ENCODE peak calls at places on chromosomes 4 and X, in six cellular contexts. One of them, this sample, is unnamed.

GRCh38 chr4:61443813-61444510 is 243.8 kb downstream of the ADGRL3 start:
- DNase-seq in cardiac fibroblast: peak; percentile 58
- DNase-seq in dermis microvascular lymphatic vessel endothelial cell: no peak
- DNase-seq in naive thymus-derived CD8-positive, alpha-beta T cell: no peak
- DNase-seq in left cardiac atrium: no peak
- DNase-seq in activated gamma-delta T cell treated with anti-CD3 and anti-CD28 coated beads, Interleukin-2, amount 50 U/mL, for 16 hours: no peak
- DNase-seq in this sample: no peak

GRCh38 chr4:11230888-11231287 is 197.8 kb downstream of the HS3ST1 start:
- DNase-seq in cardiac fibroblast: no peak
- DNase-seq in left cardiac atrium: no peak
- DNase-seq in activated gamma-delta T cell treated with anti-CD3 and anti-CD28 coated beads, Interleukin-2, amount 50 U/mL, for 16 hours: no peak
- DNase-seq in dermis microvascular lymphatic vessel endothelial cell: no peak
- DNase-seq in naive thymus-derived CD8-positive, alpha-beta T cell: no peak
- DNase-seq in this sample: no peak

GRCh38 chrX:139204576-139204902 is 326.0 kb upstream of the F9 start:
- DNase-seq in cardiac fibroblast: no peak
- DNase-seq in dermis microvascular lymphatic vessel endothelial cell: no peak
- DNase-seq in activated gamma-delta T cell treated with anti-CD3 and anti-CD28 coated beads, Interleukin-2, amount 50 U/mL, for 16 hours: no peak
- DNase-seq in naive thymus-derived CD8-positive, alpha-beta T cell: no peak
- DNase-seq in left cardiac atrium: no peak
- DNase-seq in this sample: no peak

GRCh38 chr4:8006471-8006870 is 66.8 kb upstream of the AFAP1 start:
- DNase-seq in cardiac fibroblast: no peak
- DNase-seq in left cardiac atrium: no peak
- DNase-seq in dermis microvascular lymphatic vessel endothelial cell: no peak
- DNase-seq in activated gamma-delta T cell treated with anti-CD3 and anti-CD28 coated beads, Interleukin-2, amount 50 U/mL, for 16 hours: no peak
- DNase-seq in naive thymus-derived CD8-positive, alpha-beta T cell: no peak
- DNase-seq in this sample: no peak

GRCh38 chrX:25941559-25942250 is 196.4 kb upstream of the MAGEB18 start:
- DNase-seq in cardiac fibroblast: peak; percentile 27
- DNase-seq in left cardiac atrium: no peak
- DNase-seq in dermis microvascular lymphatic vessel endothelial cell: peak; percentile 65
- DNase-seq in naive thymus-derived CD8-positive, alpha-beta T cell: no peak
- DNase-seq in activated gamma-delta T cell treated with anti-CD3 and anti-CD28 coated beads, Interleukin-2, amount 50 U/mL, for 16 hours: no peak
- DNase-seq in this sample: no peak

GRCh38 chr4:146638801-146639351 is at the start of gene POU4F2:
- DNase-seq in cardiac fibroblast: peak; percentile 11
- DNase-seq in dermis microvascular lymphatic vessel endothelial cell: peak; percentile 11
- DNase-seq in activated gamma-delta T cell treated with anti-CD3 and anti-CD28 coated beads, Interleukin-2, amount 50 U/mL, for 16 hours: no peak
- DNase-seq in left cardiac atrium: peak; percentile 23
- DNase-seq in naive thymus-derived CD8-positive, alpha-beta T cell: no peak
- DNase-seq in this sample: no peak

GRCh38 chr4:140743194-140743931 is 12.8 kb downstream of the TBC1D9 start:
- DNase-seq in cardiac fibroblast: no peak
- DNase-seq in dermis microvascular lymphatic vessel endothelial cell: peak; percentile 54
- DNase-seq in left cardiac atrium: no peak
- DNase-seq in naive thymus-derived CD8-positive, alpha-beta T cell: no peak
- DNase-seq in activated gamma-delta T cell treated with anti-CD3 and anti-CD28 coated beads, Interleukin-2, amount 50 U/mL, for 16 hours: no peak
- DNase-seq in this sample: no peak

GRCh38 chrX:70313503-70313902 is 23.6 kb downstream of the KIF4A start:
- DNase-seq in naive thymus-derived CD8-positive, alpha-beta T cell: no peak
- DNase-seq in activated gamma-delta T cell treated with anti-CD3 and anti-CD28 coated beads, Interleukin-2, amount 50 U/mL, for 16 hours: no peak
- DNase-seq in dermis microvascular lymphatic vessel endothelial cell: no peak
- DNase-seq in left cardiac atrium: no peak
- DNase-seq in cardiac fibroblast: peak; percentile 28
- DNase-seq in this sample: no peak

GRCh38 chr4:89754531-89754930 is 82.4 kb downstream of the SNCA start:
- DNase-seq in dermis microvascular lymphatic vessel endothelial cell: peak; percentile 20
- DNase-seq in activated gamma-delta T cell treated with anti-CD3 and anti-CD28 coated beads, Interleukin-2, amount 50 U/mL, for 16 hours: no peak
- DNase-seq in naive thymus-derived CD8-positive, alpha-beta T cell: no peak
- DNase-seq in cardiac fibroblast: no peak
- DNase-seq in left cardiac atrium: no peak
- DNase-seq in this sample: no peak

GRCh38 chrX:101550362-101550761 is at the start of gene ARMCX1:
- DNase-seq in dermis microvascular lymphatic vessel endothelial cell: peak; percentile 91
- DNase-seq in naive thymus-derived CD8-positive, alpha-beta T cell: peak; percentile 31
- DNase-seq in activated gamma-delta T cell treated with anti-CD3 and anti-CD28 coated beads, Interleukin-2, amount 50 U/mL, for 16 hours: no peak
- DNase-seq in cardiac fibroblast: peak; percentile 88
- DNase-seq in left cardiac atrium: peak; percentile 82
- DNase-seq in this sample: no peak

GRCh38 chrX:7985568-7985967 is 58.4 kb upstream of the PNPLA4 start:
- DNase-seq in dermis microvascular lymphatic vessel endothelial cell: no peak
- DNase-seq in activated gamma-delta T cell treated with anti-CD3 and anti-CD28 coated beads, Interleukin-2, amount 50 U/mL, for 16 hours: no peak
- DNase-seq in left cardiac atrium: no peak
- DNase-seq in naive thymus-derived CD8-positive, alpha-beta T cell: no peak
- DNase-seq in cardiac fibroblast: no peak
- DNase-seq in this sample: no peak

GRCh38 chr4:56048621-56049427 is 100.1 kb downstream of the CEP135 start:
- DNase-seq in naive thymus-derived CD8-positive, alpha-beta T cell: no peak
- DNase-seq in activated gamma-delta T cell treated with anti-CD3 and anti-CD28 coated beads, Interleukin-2, amount 50 U/mL, for 16 hours: no peak
- DNase-seq in cardiac fibroblast: peak; percentile 75
- DNase-seq in left cardiac atrium: peak; percentile 53
- DNase-seq in dermis microvascular lymphatic vessel endothelial cell: peak; percentile 73
- DNase-seq in this sample: no peak

GRCh38 chrX:96576358-96576757 is 108.3 kb upstream of the DIAPH2 start:
- DNase-seq in naive thymus-derived CD8-positive, alpha-beta T cell: no peak
- DNase-seq in left cardiac atrium: no peak
- DNase-seq in dermis microvascular lymphatic vessel endothelial cell: peak; percentile 72
- DNase-seq in cardiac fibroblast: no peak
- DNase-seq in activated gamma-delta T cell treated with anti-CD3 and anti-CD28 coated beads, Interleukin-2, amount 50 U/mL, for 16 hours: no peak
- DNase-seq in this sample: no peak

GRCh38 chr4:11470709-11471441 is 42.2 kb upstream of the HS3ST1 start:
- DNase-seq in cardiac fibroblast: no peak
- DNase-seq in dermis microvascular lymphatic vessel endothelial cell: peak; percentile 23
- DNase-seq in naive thymus-derived CD8-positive, alpha-beta T cell: no peak
- DNase-seq in left cardiac atrium: no peak
- DNase-seq in activated gamma-delta T cell treated with anti-CD3 and anti-CD28 coated beads, Interleukin-2, amount 50 U/mL, for 16 hours: no peak
- DNase-seq in this sample: no peak

GRCh38 chr4:108702960-108703359 is 52.6 kb downstream of the OSTC start:
- DNase-seq in naive thymus-derived CD8-positive, alpha-beta T cell: no peak
- DNase-seq in dermis microvascular lymphatic vessel endothelial cell: peak; percentile 14
- DNase-seq in left cardiac atrium: no peak
- DNase-seq in cardiac fibroblast: no peak
- DNase-seq in activated gamma-delta T cell treated with anti-CD3 and anti-CD28 coated beads, Interleukin-2, amount 50 U/mL, for 16 hours: no peak
- DNase-seq in this sample: no peak